ENCODE peak calls at places on chromosomes 5 and 9, in seven cellular contexts. P is GM12891, U is K562, W is GM12892, R is H1, T is SK-N-SH, A is HepG2. X is an unnamed sample.

GRCh38 chr9:13181652-13182051 is 97.8 kb downstream of the MPDZ start:
- DNase-seq in R (no peak), T (no peak), W (no peak), P (no peak), U (no peak), A (peak; percentile 39), X (no peak)

GRCh38 chr9:69180670-69181069 is 6.6 kb downstream of the TJP2 start:
- DNase-seq in U (peak; percentile 85), R (no peak), A (peak; percentile 93), W (no peak), T (peak; percentile 74), P (no peak), X (no peak)

GRCh38 chr5:179550511-179551342 is at the start of gene RUFY1:
- DNase-seq in W (peak; percentile 79), A (peak; percentile 47), U (peak; percentile 93), R (no peak), T (peak; percentile 96), P (peak; percentile 74), X (peak; percentile 20)

GRCh38 chr9:79685576-79685975 is 113.8 kb downstream of the TLE4 start:
- DNase-seq in W (no peak), A (no peak), U (no peak), P (no peak), T (no peak), R (no peak), X (no peak)

GRCh38 chr5:88821161-88821560 is 61.8 kb downstream of the MEF2C start:
- DNase-seq in T (no peak), A (no peak), P (no peak), R (no peak), W (no peak), U (no peak), X (no peak)

GRCh38 chr5:78293856-78294249 is 645 bp downstream of the AP3B1 start:
- DNase-seq in U (peak; percentile 13), T (peak; percentile 15), A (no peak), P (no peak), W (no peak), R (no peak), X (no peak)

GRCh38 chr5:65811004-65811403 is 89.0 kb downstream of the NLN start:
- DNase-seq in A (no peak), R (no peak), T (no peak), P (no peak), U (no peak), W (no peak), X (no peak)

GRCh38 chr9:78620764-78621163 is 323.8 kb downstream of the PSAT1 start:
- DNase-seq in U (no peak), T (no peak), R (no peak), W (no peak), A (no peak), P (no peak), X (no peak)

GRCh38 chr5:122715095-122715494 is 59.8 kb upstream of the SNX2 start:
- DNase-seq in R (no peak), A (no peak), U (no peak), W (no peak), P (no peak), T (no peak), X (no peak)

GRCh38 chr9:21800931-21801682 is 1.3 kb upstream of the MTAP start:
- DNase-seq in A (no peak), T (no peak), R (no peak), P (no peak), U (no peak), W (no peak), X (no peak)

GRCh38 chr5:177109810-177110209 is 23.1 kb downstream of the FGFR4 start:
- DNase-seq in A (no peak), T (peak; percentile 27), U (no peak), P (no peak), W (no peak), R (no peak), X (no peak)

GRCh38 chr9:2623046-2623865 is 1.7 kb downstream of the VLDLR start:
- DNase-seq in A (peak; percentile 33), R (no peak), W (no peak), P (peak; percentile 16), U (no peak), T (peak; percentile 68), X (no peak)

GRCh38 chr9:69785757-69786156 is 25.9 kb upstream of the PTAR1 start:
- DNase-seq in A (no peak), W (no peak), U (no peak), P (no peak), R (no peak), T (no peak), X (no peak)

GRCh38 chr5:172344855-172345254 is 61.3 kb upstream of the UBTD2 start:
- DNase-seq in R (no peak), W (no peak), P (no peak), T (no peak), A (no peak), U (no peak), X (no peak)

GRCh38 chr5:172347653-172348052 is 64.1 kb upstream of the UBTD2 start:
- DNase-seq in A (no peak), T (no peak), P (no peak), R (no peak), W (no peak), U (no peak), X (no peak)

GRCh38 chr5:172345886-172346285 is 62.3 kb upstream of the UBTD2 start:
- DNase-seq in A (no peak), T (no peak), P (no peak), W (no peak), U (no peak), R (no peak), X (no peak)

GRCh38 chr5:172342907-172343306 is 59.3 kb upstream of the UBTD2 start:
- DNase-seq in U (no peak), T (no peak), P (no peak), W (no peak), R (no peak), A (no peak), X (no peak)

GRCh38 chr5:172343741-172344140 is 60.2 kb upstream of the UBTD2 start:
- DNase-seq in P (no peak), U (no peak), T (no peak), R (no peak), W (no peak), A (no peak), X (no peak)
- TF ChIP-seq TAF1 in P (no peak), U (no peak), T (no peak), R (no peak), W (no peak), A (no peak), X (no peak)

GRCh38 chr9:126758916-126759576 is 45.8 kb upstream of the ZBTB43 start:
- DNase-seq in W (no peak), R (no peak), T (no peak), A (no peak), U (no peak), P (no peak), X (no peak)

GRCh38 chr9:126761274-126761673 is 43.6 kb upstream of the ZBTB43 start:
- DNase-seq in P (no peak), R (no peak), U (no peak), A (no peak), W (no peak), T (no peak), X (no peak)

GRCh38 chr9:126763130-126763764 is 41.6 kb upstream of the ZBTB43 start:
- DNase-seq in R (no peak), T (peak; percentile 42), P (no peak), W (no peak), A (no peak), U (peak; percentile 35), X (no peak)
- TF ChIP-seq TAF1 in R (no peak), T (no peak), P (no peak), W (no peak), A (no peak), U (no peak), X (no peak)

GRCh38 chr5:133029321-133029720 is 3.0 kb upstream of the ZCCHC10 start:
- DNase-seq in U (no peak), T (no peak), R (no peak), P (no peak), A (no peak), W (no peak), X (no peak)
- TF ChIP-seq TAF1 in U (no peak), T (no peak), R (no peak), P (no peak), A (no peak), W (no peak), X (no peak)

GRCh38 chr5:143491644-143492043 is 88.2 kb upstream of the NR3C1 start:
- DNase-seq in U (no peak), R (no peak), A (peak; percentile 85), W (no peak), P (no peak), T (no peak), X (no peak)
- TF ChIP-seq TAF1 in U (no peak), R (no peak), A (no peak), W (no peak), P (no peak), T (no peak), X (no peak)

GRCh38 chr9:4048441-4048840 is 251.4 kb downstream of the GLIS3 start:
- DNase-seq in W (no peak), A (no peak), U (no peak), T (no peak), P (no peak), R (no peak), X (no peak)
- TF ChIP-seq TAF1 in W (no peak), A (no peak), U (no peak), T (no peak), P (no peak), R (no peak), X (no peak)

GRCh38 chr5:1227669-1228068 is 2.5 kb downstream of the SLC6A18 start:
- DNase-seq in W (no peak), P (no peak), U (no peak), T (no peak), A (peak; percentile 23), R (no peak), X (no peak)
- TF ChIP-seq TAF1 in W (no peak), P (no peak), U (no peak), T (no peak), A (no peak), R (no peak), X (no peak)

DNA sequence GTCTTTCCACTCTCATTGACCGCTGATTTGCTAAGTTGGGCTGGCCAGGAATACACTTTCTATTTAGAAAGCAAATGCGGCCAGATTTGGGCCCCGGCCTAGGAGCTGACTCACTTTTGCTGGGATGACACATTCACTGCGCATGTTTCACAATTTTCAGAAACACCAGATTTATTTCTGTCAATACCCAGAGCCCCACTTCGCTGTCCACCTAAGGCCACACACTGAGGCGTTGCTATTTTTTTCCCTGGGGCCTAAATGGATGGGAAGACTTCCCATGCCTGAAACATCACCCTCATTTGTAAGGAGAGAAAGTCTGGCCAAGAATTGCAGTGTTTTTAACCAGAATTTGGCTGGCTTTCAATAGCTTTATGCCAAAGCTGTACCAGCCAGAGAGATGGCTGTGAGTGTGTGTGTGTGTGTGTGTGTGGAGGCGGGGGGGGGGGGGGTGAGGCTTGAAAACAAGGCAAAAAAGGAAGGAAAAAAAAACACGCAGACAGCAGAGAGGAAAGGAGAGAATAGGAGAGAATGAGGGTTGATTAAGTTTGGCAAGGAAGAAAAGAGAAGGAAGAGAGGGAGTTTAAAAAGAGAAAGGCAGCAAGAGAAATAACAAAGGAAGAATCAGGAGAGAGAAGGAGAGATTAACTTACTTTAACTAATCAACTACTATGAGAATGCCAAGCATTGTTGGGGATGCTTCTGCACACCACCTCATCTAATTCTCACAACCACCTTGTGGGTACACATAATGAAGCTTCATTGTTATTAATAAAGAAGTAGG is 261.4 kb upstream of the KLF4 start:
- DNase-seq in A (peak; percentile 13), U (no peak), P (no peak), R (no peak), T (no peak), W (no peak), X (no peak)
- TF ChIP-seq TAF1 in A (no peak), U (no peak), P (no peak), R (no peak), T (peak; percentile 29), W (no peak), X (no peak)

GRCh38 chr5:141841376-141841775 is 36.8 kb downstream of the PCDH1 start:
- DNase-seq in R (no peak), W (no peak), T (no peak), U (no peak), P (no peak), A (no peak), X (no peak)
- TF ChIP-seq TAF1 in R (no peak), W (no peak), T (no peak), U (no peak), P (no peak), A (no peak), X (no peak)